ENCODE peak calls at places on chromosomes 16 and 17, in six cellular contexts. V is activated gamma-delta T cell; N is skeletal muscle cell; I is right cardiac atrium; W is dermis microvascular lymphatic vessel endothelial cell; J is T-helper 2 cell treated with Interferon-gamma antibody and Interleukin-4, amounts not matched to agents 5 μg/mL and 100 μg/mL, for 36 hours. B is an unnamed sample.

GRCh38 chr16:68417711-68418301 is 30.5 kb downstream of the SMPD3 start:
- DNase-seq in N (no peak), J (peak; percentile 62), V (no peak), W (peak; percentile 16), I (no peak), B (no peak)

GRCh38 chr17:67718325-67718941 is 697 bp downstream of the NOL11 start:
- DNase-seq in J (peak; percentile 35), I (no peak), V (no peak), N (no peak), W (no peak), B (no peak)

GRCh38 chr16:85010446-85010930 is 847 bp downstream of the ZDHHC7 start:
- DNase-seq in V (no peak), I (no peak), N (no peak), J (no peak), W (no peak), B (no peak)

GRCh38 chr16:19138601-19139000 is 24.8 kb downstream of the ITPRIPL2 start:
- DNase-seq in N (peak; percentile 64), I (peak; percentile 84), V (no peak), W (peak; percentile 50), J (no peak), B (no peak)

GRCh38 chr17:21510686-21511367 is 134.7 kb downstream of the KCNJ12 start:
- DNase-seq in V (no peak), W (no peak), J (no peak), N (no peak), I (no peak), B (peak; percentile 43)

GRCh38 chr17:2962729-2963128 is 100.7 kb downstream of the OR1D5 start:
- DNase-seq in W (no peak), J (no peak), N (no peak), V (no peak), I (no peak), B (no peak)

GRCh38 chr17:72479113-72479512 is 358.3 kb downstream of the SOX9 start:
- DNase-seq in N (no peak), V (no peak), W (no peak), J (no peak), I (no peak), B (no peak)

GRCh38 chr16:23486480-23486879 is 23.8 kb downstream of the GGA2 start:
- DNase-seq in V (no peak), J (no peak), N (no peak), W (no peak), I (no peak), B (no peak)

GRCh38 chr17:76368545-76368944 is 14.8 kb upstream of the PRPSAP1 start:
- DNase-seq in I (peak; percentile 25), V (no peak), N (no peak), W (no peak), J (no peak), B (no peak)

GRCh38 chr17:692116-692515 is 22.5 kb downstream of the VPS53 start:
- DNase-seq in J (no peak), I (no peak), N (peak; percentile 22), W (no peak), V (no peak), B (no peak)

GRCh38 chr17:46126840-46127239 is 66.4 kb downstream of the KANSL1 start:
- DNase-seq in I (no peak), J (no peak), V (no peak), N (no peak), W (no peak), B (no peak)

GRCh38 chr16:25040543-25040942 is 25.4 kb upstream of the ARHGAP17 start:
- DNase-seq in W (no peak), I (no peak), N (no peak), J (no peak), V (no peak), B (no peak)

GRCh38 chr16:66959645-66960177 is 1.4 kb upstream of the CES3 start:
- DNase-seq in I (peak; percentile 68), N (no peak), J (no peak), V (no peak), W (no peak), B (no peak)

GRCh38 chr17:50458290-50458689 is 10.4 kb downstream of the CHAD start:
- DNase-seq in W (no peak), J (no peak), N (no peak), V (no peak), I (no peak), B (no peak)

GRCh38 chr16:83926726-83927397 is 26.2 kb upstream of the OSGIN1 start:
- DNase-seq in I (peak; percentile 87), N (no peak), J (peak; percentile 38), W (peak; percentile 22), V (no peak), B (no peak)

GRCh38 chr17:81712468-81713003 is 452 bp downstream of the SLC25A10 start:
- DNase-seq in W (no peak), V (no peak), N (no peak), J (peak; percentile 24), I (peak; percentile 76), B (no peak)

GRCh38 chr16:70152578-70153302 is 20.8 kb upstream of the CLEC18C start:
- DNase-seq in I (no peak), J (no peak), W (no peak), N (no peak), V (no peak), B (no peak)

GRCh38 chr16:1159325-1159972 is 6.5 kb downstream of the CACNA1H start:
- DNase-seq in N (no peak), I (no peak), J (no peak), V (no peak), W (no peak), B (no peak)

GRCh38 chr16:76118344-76118743 is 158.9 kb upstream of the CNTNAP4 start:
- DNase-seq in I (no peak), N (no peak), W (no peak), J (no peak), V (no peak), B (no peak)

GRCh38 chr17:78624461-78625216 is 47.4 kb upstream of the DNAH17 start:
- DNase-seq in J (no peak), I (peak; percentile 7), N (no peak), W (no peak), V (no peak), B (no peak)

GRCh38 chr16:13919330-13919682 is 648 bp upstream of the ERCC4 start:
- DNase-seq in N (no peak), W (peak; percentile 37), I (no peak), J (no peak), V (no peak), B (no peak)

GRCh38 chr16:86492267-86492960 is 17.9 kb upstream of the FOXF1 start:
- DNase-seq in V (no peak), I (no peak), J (no peak), W (no peak), N (no peak), B (no peak)

GRCh38 chr16:50313596-50314483 is 47.5 kb downstream of the ADCY7 start:
- DNase-seq in I (peak; percentile 91), V (peak; percentile 37), J (peak; percentile 47), W (peak; percentile 33), N (no peak), B (no peak)

GRCh38 chr17:19237389-19238166 is 412 bp downstream of the EPN2 start:
- DNase-seq in W (no peak), N (no peak), J (peak; percentile 60), I (peak; percentile 82), V (no peak), B (no peak)

GRCh38 chr16:56993204-56993603 is 3.8 kb downstream of the NLRC5 start:
- DNase-seq in I (no peak), W (no peak), N (no peak), V (no peak), J (no peak), B (no peak)

GRCh38 chr16:84501077-84501735 is 3.3 kb downstream of the MEAK7 start:
- DNase-seq in V (no peak), W (no peak), J (no peak), N (no peak), I (no peak), B (no peak)

GRCh38 chr16:77359065-77359502 is 75.8 kb downstream of the ADAMTS18 start:
- DNase-seq in V (no peak), I (no peak), N (peak; percentile 66), W (no peak), J (no peak), B (no peak)

GRCh38 chr17:55420776-55421178 is 858 bp downstream of the MMD start:
- DNase-seq in W (no peak), V (peak; percentile 17), N (no peak), I (peak; percentile 81), J (peak; percentile 34), B (no peak)

GRCh38 chr16:67546761-67547422 is 15.4 kb upstream of the CTCF start:
- DNase-seq in V (no peak), W (peak; percentile 73), I (peak; percentile 90), N (no peak), J (peak; percentile 61), B (no peak)

GRCh38 chr17:58560511-58560910 is 46.1 kb upstream of the MTMR4 start:
- DNase-seq in I (no peak), N (no peak), V (no peak), J (no peak), W (no peak), B (no peak)

GRCh38 chr17:81489012-81489968 is 23.3 kb downstream of the ACTG1 start:
- DNase-seq in V (no peak), I (peak; percentile 58), W (no peak), J (no peak), N (no peak), B (no peak)

GRCh38 chr17:56603486-56604238 is 10.2 kb downstream of the NOG start:
- DNase-seq in I (no peak), N (no peak), V (no peak), J (no peak), W (no peak), B (no peak)

GRCh38 chr16:50585331-50585776 is 37.2 kb downstream of the NKD1 start:
- DNase-seq in N (no peak), I (peak; percentile 95), J (no peak), W (no peak), V (no peak), B (no peak)

GRCh38 chr17:3915642-3916012 is 638 bp downstream of the P2RX1 start:
- DNase-seq in V (no peak), N (no peak), W (no peak), J (no peak), I (no peak), B (no peak)

GRCh38 chr17:61878984-61879612 is 15.8 kb upstream of the BRIP1 start:
- DNase-seq in J (no peak), W (no peak), I (no peak), N (no peak), V (no peak), B (no peak)

GRCh38 chr17:80025140-80025539 is 10.5 kb downstream of the TBC1D16 start:
- DNase-seq in W (no peak), N (no peak), I (no peak), J (no peak), V (no peak), B (no peak)

GRCh38 chr16:66977341-66978113 is 10.9 kb upstream of the CES4A start:
- DNase-seq in N (peak; percentile 36), I (peak; percentile 95), J (peak; percentile 84), W (peak; percentile 70), V (peak; percentile 47), B (no peak)

GRCh38 chr17:1001640-1002411 is 4.9 kb downstream of the TIMM22 start:
- DNase-seq in V (no peak), J (no peak), I (peak; percentile 72), W (no peak), N (no peak), B (no peak)

GRCh38 chr17:68029512-68030215 is 5.9 kb upstream of the KPNA2 start:
- DNase-seq in I (no peak), W (no peak), N (no peak), V (no peak), J (no peak), B (no peak)

GRCh38 chr17:41976142-41976768 is 9.7 kb downstream of the CNP start:
- DNase-seq in N (no peak), I (no peak), V (no peak), W (no peak), J (no peak), B (no peak)

B was measured in vagina.